ENCODE peak calls at places on chromosomes 5 and 9, in seven cellular contexts. One of them, this sample, is unnamed.

GRCh38 chr9:87342743-87343142 is 154.9 kb upstream of the DAPK1 start:
- DNase-seq in right lobe of liver: no peak
- DNase-seq in HepG2: no peak
- DNase-seq in body of pancreas: peak; percentile 15
- DNase-seq in heart left ventricle: peak; percentile 32
- DNase-seq in lung: no peak
- DNase-seq in cardiac muscle cell: no peak
- DNase-seq in this sample: no peak

GRCh38 chr9:137240321-137240840 is 706 bp upstream of the TUBB4B start:
- DNase-seq in cardiac muscle cell: peak; percentile 73
- DNase-seq in lung: peak; percentile 80
- DNase-seq in heart left ventricle: peak; percentile 83
- DNase-seq in body of pancreas: peak; percentile 85
- DNase-seq in HepG2: no peak
- DNase-seq in right lobe of liver: peak; percentile 79
- DNase-seq in this sample: no peak

GRCh38 chr9:14779566-14780022 is 57.1 kb upstream of the CER1 start:
- DNase-seq in HepG2: no peak
- DNase-seq in body of pancreas: no peak
- DNase-seq in right lobe of liver: no peak
- DNase-seq in heart left ventricle: no peak
- DNase-seq in cardiac muscle cell: no peak
- DNase-seq in lung: no peak
- DNase-seq in this sample: no peak

GRCh38 chr5:79956173-79956670 is 34.8 kb downstream of the MTX3 start:
- DNase-seq in right lobe of liver: no peak
- DNase-seq in body of pancreas: no peak
- DNase-seq in HepG2: no peak
- DNase-seq in cardiac muscle cell: no peak
- DNase-seq in lung: no peak
- DNase-seq in heart left ventricle: no peak
- DNase-seq in this sample: no peak

GRCh38 chr9:89461302-89461701 is 36.6 kb downstream of the SEMA4D start:
- DNase-seq in body of pancreas: no peak
- DNase-seq in lung: no peak
- DNase-seq in HepG2: no peak
- DNase-seq in heart left ventricle: no peak
- DNase-seq in right lobe of liver: no peak
- DNase-seq in cardiac muscle cell: peak; percentile 28
- DNase-seq in this sample: no peak

GRCh38 chr9:112180387-112180881 is 5.3 kb upstream of the SUSD1 start:
- DNase-seq in HepG2: peak; percentile 86
- DNase-seq in body of pancreas: no peak
- DNase-seq in cardiac muscle cell: no peak
- DNase-seq in right lobe of liver: no peak
- DNase-seq in heart left ventricle: no peak
- DNase-seq in lung: no peak
- DNase-seq in this sample: peak; percentile 57

GRCh38 chr5:181164076-181164952 is 16.9 kb downstream of the OR2V2 start:
- DNase-seq in body of pancreas: no peak
- DNase-seq in heart left ventricle: no peak
- DNase-seq in lung: no peak
- DNase-seq in right lobe of liver: no peak
- DNase-seq in cardiac muscle cell: no peak
- DNase-seq in HepG2: no peak
- DNase-seq in this sample: no peak

GRCh38 chr9:16704489-16705111 is 165.9 kb downstream of the BNC2 start:
- DNase-seq in HepG2: no peak
- DNase-seq in body of pancreas: peak; percentile 16
- DNase-seq in lung: no peak
- DNase-seq in heart left ventricle: peak; percentile 39
- DNase-seq in right lobe of liver: no peak
- DNase-seq in cardiac muscle cell: peak; percentile 34
- DNase-seq in this sample: no peak

GRCh38 chr5:84088996-84089395 is 295.7 kb downstream of the EDIL3 start:
- DNase-seq in lung: no peak
- DNase-seq in right lobe of liver: no peak
- DNase-seq in HepG2: peak; percentile 18
- DNase-seq in heart left ventricle: no peak
- DNase-seq in cardiac muscle cell: no peak
- DNase-seq in body of pancreas: no peak
- DNase-seq in this sample: no peak

GRCh38 chr9:376115-376514 is 161.4 kb downstream of the DOCK8 start:
- DNase-seq in lung: no peak
- DNase-seq in body of pancreas: no peak
- DNase-seq in heart left ventricle: no peak
- DNase-seq in HepG2: no peak
- DNase-seq in cardiac muscle cell: no peak
- DNase-seq in right lobe of liver: no peak
- DNase-seq in this sample: no peak

GRCh38 chr5:119878712-119879111 is 249.4 kb downstream of the FAM170A start:
- DNase-seq in heart left ventricle: no peak
- DNase-seq in cardiac muscle cell: no peak
- DNase-seq in HepG2: no peak
- DNase-seq in right lobe of liver: no peak
- DNase-seq in lung: no peak
- DNase-seq in body of pancreas: no peak
- DNase-seq in this sample: no peak

GRCh38 chr9:26669641-26670040 is 223.0 kb downstream of the CAAP1 start:
- DNase-seq in right lobe of liver: no peak
- DNase-seq in HepG2: no peak
- DNase-seq in lung: no peak
- DNase-seq in body of pancreas: no peak
- DNase-seq in heart left ventricle: no peak
- DNase-seq in cardiac muscle cell: no peak
- DNase-seq in this sample: no peak

GRCh38 chr5:133285583-133286021 is 233.8 kb downstream of the HSPA4 start:
- DNase-seq in heart left ventricle: peak; percentile 62
- DNase-seq in lung: no peak
- DNase-seq in body of pancreas: peak; percentile 65
- DNase-seq in cardiac muscle cell: no peak
- DNase-seq in HepG2: no peak
- DNase-seq in right lobe of liver: peak; percentile 86
- DNase-seq in this sample: no peak

GRCh38 chr5:102865510-102866314 is 110.6 kb downstream of the PAM start:
- DNase-seq in heart left ventricle: peak; percentile 83
- DNase-seq in lung: peak; percentile 51
- DNase-seq in cardiac muscle cell: peak; percentile 81
- DNase-seq in body of pancreas: peak; percentile 71
- DNase-seq in HepG2: no peak
- DNase-seq in right lobe of liver: peak; percentile 74
- DNase-seq in this sample: peak; percentile 47

GRCh38 chr5:142175039-142175438 is 66.5 kb downstream of the NDFIP1 start:
- DNase-seq in body of pancreas: no peak
- DNase-seq in lung: no peak
- DNase-seq in heart left ventricle: no peak
- DNase-seq in cardiac muscle cell: no peak
- DNase-seq in right lobe of liver: no peak
- DNase-seq in HepG2: no peak
- DNase-seq in this sample: no peak

GRCh38 chr5:142170254-142170953 is 61.8 kb downstream of the NDFIP1 start:
- DNase-seq in HepG2: no peak
- DNase-seq in body of pancreas: no peak
- DNase-seq in cardiac muscle cell: no peak
- DNase-seq in right lobe of liver: no peak
- DNase-seq in lung: no peak
- DNase-seq in heart left ventricle: no peak
- DNase-seq in this sample: no peak

GRCh38 chr5:142168365-142168764 is 59.8 kb downstream of the NDFIP1 start:
- DNase-seq in body of pancreas: no peak
- DNase-seq in heart left ventricle: no peak
- DNase-seq in right lobe of liver: no peak
- DNase-seq in lung: no peak
- DNase-seq in HepG2: no peak
- DNase-seq in cardiac muscle cell: no peak
- DNase-seq in this sample: no peak

GRCh38 chr5:142167458-142167857 is 58.9 kb downstream of the NDFIP1 start:
- DNase-seq in HepG2: no peak
- DNase-seq in body of pancreas: no peak
- DNase-seq in heart left ventricle: no peak
- DNase-seq in lung: no peak
- DNase-seq in cardiac muscle cell: no peak
- DNase-seq in right lobe of liver: no peak
- DNase-seq in this sample: no peak

GRCh38 chr5:142171270-142171669 is 62.7 kb downstream of the NDFIP1 start:
- DNase-seq in body of pancreas: no peak
- DNase-seq in lung: no peak
- DNase-seq in heart left ventricle: no peak
- DNase-seq in right lobe of liver: no peak
- DNase-seq in cardiac muscle cell: no peak
- DNase-seq in HepG2: no peak
- DNase-seq in this sample: no peak
- TF ChIP-seq CTCF in body of pancreas: no peak
- TF ChIP-seq CTCF in lung: no peak
- TF ChIP-seq CTCF in heart left ventricle: no peak
- TF ChIP-seq CTCF in right lobe of liver: no peak
- TF ChIP-seq CTCF in cardiac muscle cell: no peak
- TF ChIP-seq CTCF in HepG2: no peak
- TF ChIP-seq CTCF in this sample: no peak

DNA sequence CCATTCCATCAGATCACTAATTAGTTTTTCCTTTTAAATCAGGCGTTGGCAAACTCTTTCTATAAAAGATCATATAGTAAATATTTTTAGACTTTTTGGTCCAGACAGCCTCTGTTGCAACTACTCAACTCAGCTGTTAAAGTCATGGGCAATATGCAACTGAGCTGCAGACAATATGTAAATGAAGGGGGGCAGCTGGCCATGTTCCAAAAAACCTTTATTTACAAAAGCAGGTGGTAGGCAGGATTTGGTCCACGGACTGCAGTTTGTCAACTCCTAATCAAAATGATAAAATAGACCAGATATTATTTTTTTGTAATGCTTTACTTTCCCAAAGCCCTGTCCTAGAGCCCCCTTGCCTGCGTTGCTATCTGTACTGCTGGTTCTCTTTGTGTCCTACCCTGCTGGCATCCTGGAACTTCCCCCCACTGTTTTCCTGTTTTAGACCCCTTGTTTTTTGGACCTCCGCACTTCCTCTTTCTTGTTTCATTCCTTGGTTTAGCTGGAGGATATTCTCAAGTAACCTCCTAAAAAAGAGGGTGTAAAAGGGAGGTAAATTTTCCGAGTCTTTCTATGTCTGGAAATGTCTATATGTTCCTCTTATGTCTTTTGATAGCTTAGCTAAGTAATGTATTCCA is 24.7 kb upstream of the TNFSF8 start:
- DNase-seq in heart left ventricle: no peak
- DNase-seq in body of pancreas: no peak
- DNase-seq in HepG2: no peak
- DNase-seq in right lobe of liver: no peak
- DNase-seq in cardiac muscle cell: no peak
- DNase-seq in lung: no peak
- DNase-seq in this sample: no peak
- H3K4me1 ChIP-seq in heart left ventricle: no peaks in the 10 kb centered on the region
- H3K4me1 ChIP-seq in body of pancreas: no peaks in the 10 kb centered on the region
- H3K4me1 ChIP-seq in HepG2: no peaks in the 10 kb centered on the region
- H3K4me1 ChIP-seq in right lobe of liver: peaks cover 5% of the 10 kb centered on the region
- H3K4me1 ChIP-seq in cardiac muscle cell: no peaks in the 10 kb centered on the region
- H3K4me1 ChIP-seq in lung: no peaks in the 10 kb centered on the region
- H3K4me1 ChIP-seq in this sample: no peaks in the 10 kb centered on the region

DNA sequence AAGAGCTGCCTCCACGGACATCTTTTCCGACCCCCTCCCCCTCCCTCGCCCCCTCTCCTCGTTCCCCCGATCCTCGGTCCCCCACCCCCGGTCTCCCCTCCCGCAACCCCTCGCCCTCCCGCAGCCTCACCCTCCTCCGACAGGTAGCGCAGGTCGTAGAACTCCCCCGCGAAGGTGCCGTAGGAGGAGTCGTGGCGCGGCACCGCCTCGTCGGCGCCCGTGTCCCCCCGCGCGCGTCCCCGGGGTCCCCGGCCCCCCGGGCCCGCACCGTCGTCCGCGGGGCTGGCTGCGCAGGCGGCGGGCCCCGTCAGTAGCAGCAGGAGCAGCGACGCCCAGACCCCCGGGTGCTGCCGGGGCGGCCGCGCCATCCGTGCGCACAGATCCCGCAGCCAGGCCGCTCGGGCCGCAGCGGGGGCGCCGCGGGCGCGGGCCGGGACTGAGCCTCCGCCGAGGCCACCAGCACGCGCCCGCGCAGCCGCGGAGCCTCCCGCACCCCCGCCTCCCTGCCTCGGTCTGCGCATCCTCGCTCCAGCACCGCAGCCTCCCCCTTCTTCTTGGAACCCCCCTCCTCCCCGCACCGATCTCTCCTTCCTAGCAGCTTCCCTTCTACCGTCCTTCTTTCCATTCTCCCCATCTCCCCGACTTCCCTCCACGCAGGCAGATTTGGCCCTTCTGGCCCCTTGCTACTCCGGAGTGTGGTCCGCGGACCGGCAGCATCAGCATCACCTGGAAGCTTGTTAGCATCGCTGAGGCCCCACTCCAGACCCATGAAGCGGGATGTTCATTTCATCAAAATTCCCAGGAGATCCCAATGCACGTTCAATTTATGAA is at the start of gene FRRS1L:
- DNase-seq in body of pancreas: peak; percentile 11
- DNase-seq in right lobe of liver: no peak
- DNase-seq in HepG2: no peak
- DNase-seq in cardiac muscle cell: peak; percentile 28
- DNase-seq in heart left ventricle: no peak
- DNase-seq in lung: no peak
- DNase-seq in this sample: no peak
- TF ChIP-seq CTCF in body of pancreas: no peak
- TF ChIP-seq CTCF in right lobe of liver: no peak
- TF ChIP-seq CTCF in HepG2: no peak
- TF ChIP-seq CTCF in cardiac muscle cell: no peak
- TF ChIP-seq CTCF in heart left ventricle: no peak
- TF ChIP-seq CTCF in lung: no peak
- TF ChIP-seq CTCF in this sample: no peak

GRCh38 chr9:134489621-134490380 is 151.8 kb upstream of the COL5A1 start:
- DNase-seq in heart left ventricle: no peak
- DNase-seq in HepG2: no peak
- DNase-seq in right lobe of liver: no peak
- DNase-seq in body of pancreas: peak; percentile 1
- DNase-seq in lung: no peak
- DNase-seq in cardiac muscle cell: no peak
- DNase-seq in this sample: no peak
- H3K4me1 ChIP-seq in heart left ventricle: no peaks in the 10 kb centered on the region
- H3K4me1 ChIP-seq in HepG2: no peaks in the 10 kb centered on the region
- H3K4me1 ChIP-seq in right lobe of liver: no peaks in the 10 kb centered on the region
- H3K4me1 ChIP-seq in body of pancreas: no peaks in the 10 kb centered on the region
- H3K4me1 ChIP-seq in lung: no peaks in the 10 kb centered on the region
- H3K4me1 ChIP-seq in cardiac muscle cell: peaks cover 7% of the 10 kb centered on the region
- H3K4me1 ChIP-seq in this sample: no peaks in the 10 kb centered on the region

DNA sequence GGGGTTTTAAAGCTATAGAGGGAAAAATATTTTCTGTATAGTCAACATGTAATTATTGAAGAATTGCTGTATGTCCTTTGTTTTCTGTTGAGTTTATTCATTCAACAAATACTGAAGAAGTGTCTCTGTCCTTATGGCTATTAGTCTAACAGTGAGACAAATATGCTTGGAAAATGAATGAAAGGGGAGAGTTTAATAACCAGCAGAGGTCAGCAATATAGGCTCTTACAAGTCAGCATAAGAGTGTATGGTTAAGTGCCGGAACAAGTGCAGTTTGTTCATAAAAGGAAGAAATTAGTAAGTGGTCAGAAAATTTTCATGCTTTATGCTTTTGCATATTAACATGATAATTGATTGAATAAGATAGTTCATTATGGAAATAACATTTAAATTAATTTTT is 3.6 kb downstream of the SCAMP1 start:
- DNase-seq in body of pancreas: no peak
- DNase-seq in right lobe of liver: no peak
- DNase-seq in lung: no peak
- DNase-seq in HepG2: no peak
- DNase-seq in cardiac muscle cell: no peak
- DNase-seq in heart left ventricle: no peak
- DNase-seq in this sample: no peak
- TF ChIP-seq CTCF in body of pancreas: no peak
- TF ChIP-seq CTCF in right lobe of liver: no peak
- TF ChIP-seq CTCF in lung: no peak
- TF ChIP-seq CTCF in HepG2: no peak
- TF ChIP-seq CTCF in cardiac muscle cell: no peak
- TF ChIP-seq CTCF in heart left ventricle: no peak
- TF ChIP-seq CTCF in this sample: peak; percentile 3